ENCODE peak calls at places on chromosomes 4 and X, in nine cellular contexts. One of them, this sample, is unnamed.

GRCh38 chrX:32788936-32789335 is 422.4 kb downstream of the DMD start:
- DNase-seq in NCI-H748 treated with DMSO at 0.1 percent for 48 hours: no peak
- DNase-seq in Right ventricle myocardium inferior: no peak
- DNase-seq in activated CD4-positive, CD25-positive, alpha-beta regulatory T cell treated with anti-CD3 and anti-CD28 coated beads, Interleukin-2, amount 50 U/mL, for 72 hours: no peak
- DNase-seq in endothelial cell: no peak
- DNase-seq in stimulated activated CD8-positive, alpha-beta memory T cell treated with anti-CD3 and anti-CD28 coated beads, Interleukin-4, amount 100 ng/mL, for 4 hours: no peak
- DNase-seq in SW480: no peak
- DNase-seq in cardiac fibroblast: no peak
- DNase-seq in SK-MEL-5: peak
- DNase-seq in this sample: no peak

GRCh38 chr4:38306482-38307071 is 346.4 kb downstream of the PTTG2 start:
- DNase-seq in SK-MEL-5: no peak
- DNase-seq in NCI-H748 treated with DMSO at 0.1 percent for 48 hours: no peak
- DNase-seq in endothelial cell: no peak
- DNase-seq in cardiac fibroblast: no peak
- DNase-seq in stimulated activated CD8-positive, alpha-beta memory T cell treated with anti-CD3 and anti-CD28 coated beads, Interleukin-4, amount 100 ng/mL, for 4 hours: no peak
- DNase-seq in SW480: no peak
- DNase-seq in Right ventricle myocardium inferior: no peak
- DNase-seq in activated CD4-positive, CD25-positive, alpha-beta regulatory T cell treated with anti-CD3 and anti-CD28 coated beads, Interleukin-2, amount 50 U/mL, for 72 hours: no peak
- DNase-seq in this sample: no peak

GRCh38 chr4:40333921-40334352 is 1.2 kb upstream of the CHRNA9 start:
- DNase-seq in SW480: peak
- DNase-seq in cardiac fibroblast: peak
- DNase-seq in NCI-H748 treated with DMSO at 0.1 percent for 48 hours: peak
- DNase-seq in stimulated activated CD8-positive, alpha-beta memory T cell treated with anti-CD3 and anti-CD28 coated beads, Interleukin-4, amount 100 ng/mL, for 4 hours: no peak
- DNase-seq in Right ventricle myocardium inferior: no peak
- DNase-seq in SK-MEL-5: peak
- DNase-seq in endothelial cell: no peak
- DNase-seq in activated CD4-positive, CD25-positive, alpha-beta regulatory T cell treated with anti-CD3 and anti-CD28 coated beads, Interleukin-2, amount 50 U/mL, for 72 hours: no peak
- DNase-seq in this sample: no peak

GRCh38 chrX:32673193-32673592 is 538.2 kb downstream of the DMD start:
- DNase-seq in SW480: peak
- DNase-seq in cardiac fibroblast: peak
- DNase-seq in Right ventricle myocardium inferior: no peak
- DNase-seq in SK-MEL-5: peak
- DNase-seq in endothelial cell: no peak
- DNase-seq in stimulated activated CD8-positive, alpha-beta memory T cell treated with anti-CD3 and anti-CD28 coated beads, Interleukin-4, amount 100 ng/mL, for 4 hours: no peak
- DNase-seq in NCI-H748 treated with DMSO at 0.1 percent for 48 hours: no peak
- DNase-seq in activated CD4-positive, CD25-positive, alpha-beta regulatory T cell treated with anti-CD3 and anti-CD28 coated beads, Interleukin-2, amount 50 U/mL, for 72 hours: no peak
- DNase-seq in this sample: no peak

GRCh38 chrX:24890677-24891076 is 125.1 kb downstream of the ARX start:
- DNase-seq in SW480: peak
- DNase-seq in endothelial cell: no peak
- DNase-seq in SK-MEL-5: peak
- DNase-seq in activated CD4-positive, CD25-positive, alpha-beta regulatory T cell treated with anti-CD3 and anti-CD28 coated beads, Interleukin-2, amount 50 U/mL, for 72 hours: no peak
- DNase-seq in Right ventricle myocardium inferior: no peak
- DNase-seq in NCI-H748 treated with DMSO at 0.1 percent for 48 hours: peak
- DNase-seq in cardiac fibroblast: no peak
- DNase-seq in stimulated activated CD8-positive, alpha-beta memory T cell treated with anti-CD3 and anti-CD28 coated beads, Interleukin-4, amount 100 ng/mL, for 4 hours: no peak
- DNase-seq in this sample: peak

GRCh38 chr4:81375745-81376144 is 96.0 kb downstream of the RASGEF1B start:
- DNase-seq in Right ventricle myocardium inferior: no peak
- DNase-seq in SK-MEL-5: no peak
- DNase-seq in NCI-H748 treated with DMSO at 0.1 percent for 48 hours: no peak
- DNase-seq in SW480: no peak
- DNase-seq in activated CD4-positive, CD25-positive, alpha-beta regulatory T cell treated with anti-CD3 and anti-CD28 coated beads, Interleukin-2, amount 50 U/mL, for 72 hours: no peak
- DNase-seq in endothelial cell: no peak
- DNase-seq in stimulated activated CD8-positive, alpha-beta memory T cell treated with anti-CD3 and anti-CD28 coated beads, Interleukin-4, amount 100 ng/mL, for 4 hours: no peak
- DNase-seq in cardiac fibroblast: no peak
- DNase-seq in this sample: no peak

GRCh38 chrX:11239230-11239629 is 54.0 kb upstream of the AMELX start:
- DNase-seq in NCI-H748 treated with DMSO at 0.1 percent for 48 hours: peak
- DNase-seq in stimulated activated CD8-positive, alpha-beta memory T cell treated with anti-CD3 and anti-CD28 coated beads, Interleukin-4, amount 100 ng/mL, for 4 hours: no peak
- DNase-seq in SK-MEL-5: no peak
- DNase-seq in cardiac fibroblast: peak
- DNase-seq in Right ventricle myocardium inferior: no peak
- DNase-seq in SW480: peak
- DNase-seq in activated CD4-positive, CD25-positive, alpha-beta regulatory T cell treated with anti-CD3 and anti-CD28 coated beads, Interleukin-2, amount 50 U/mL, for 72 hours: no peak
- DNase-seq in endothelial cell: no peak
- DNase-seq in this sample: no peak

GRCh38 chrX:134443020-134443419 is 16.9 kb upstream of the HPRT1 start:
- DNase-seq in activated CD4-positive, CD25-positive, alpha-beta regulatory T cell treated with anti-CD3 and anti-CD28 coated beads, Interleukin-2, amount 50 U/mL, for 72 hours: no peak
- DNase-seq in endothelial cell: no peak
- DNase-seq in stimulated activated CD8-positive, alpha-beta memory T cell treated with anti-CD3 and anti-CD28 coated beads, Interleukin-4, amount 100 ng/mL, for 4 hours: no peak
- DNase-seq in SW480: no peak
- DNase-seq in NCI-H748 treated with DMSO at 0.1 percent for 48 hours: no peak
- DNase-seq in Right ventricle myocardium inferior: no peak
- DNase-seq in cardiac fibroblast: no peak
- DNase-seq in SK-MEL-5: no peak
- DNase-seq in this sample: no peak

GRCh38 chr4:78545275-78546246 is 6.0 kb upstream of the ANXA3 start:
- DNase-seq in activated CD4-positive, CD25-positive, alpha-beta regulatory T cell treated with anti-CD3 and anti-CD28 coated beads, Interleukin-2, amount 50 U/mL, for 72 hours: no peak
- DNase-seq in Right ventricle myocardium inferior: no peak
- DNase-seq in NCI-H748 treated with DMSO at 0.1 percent for 48 hours: no peak
- DNase-seq in cardiac fibroblast: peak
- DNase-seq in stimulated activated CD8-positive, alpha-beta memory T cell treated with anti-CD3 and anti-CD28 coated beads, Interleukin-4, amount 100 ng/mL, for 4 hours: no peak
- DNase-seq in SW480: no peak
- DNase-seq in SK-MEL-5: peak
- DNase-seq in endothelial cell: no peak
- DNase-seq in this sample: no peak

GRCh38 chr4:41517121-41517520 is 20.8 kb upstream of the LIMCH1 start:
- DNase-seq in SW480: no peak
- DNase-seq in endothelial cell: no peak
- DNase-seq in stimulated activated CD8-positive, alpha-beta memory T cell treated with anti-CD3 and anti-CD28 coated beads, Interleukin-4, amount 100 ng/mL, for 4 hours: no peak
- DNase-seq in activated CD4-positive, CD25-positive, alpha-beta regulatory T cell treated with anti-CD3 and anti-CD28 coated beads, Interleukin-2, amount 50 U/mL, for 72 hours: no peak
- DNase-seq in cardiac fibroblast: no peak
- DNase-seq in NCI-H748 treated with DMSO at 0.1 percent for 48 hours: no peak
- DNase-seq in SK-MEL-5: no peak
- DNase-seq in Right ventricle myocardium inferior: no peak
- DNase-seq in this sample: no peak

GRCh38 chr4:170015285-170015684 is 10.9 kb downstream of the MFAP3L start:
- DNase-seq in SK-MEL-5: no peak
- DNase-seq in SW480: no peak
- DNase-seq in stimulated activated CD8-positive, alpha-beta memory T cell treated with anti-CD3 and anti-CD28 coated beads, Interleukin-4, amount 100 ng/mL, for 4 hours: no peak
- DNase-seq in Right ventricle myocardium inferior: no peak
- DNase-seq in endothelial cell: no peak
- DNase-seq in cardiac fibroblast: no peak
- DNase-seq in NCI-H748 treated with DMSO at 0.1 percent for 48 hours: no peak
- DNase-seq in activated CD4-positive, CD25-positive, alpha-beta regulatory T cell treated with anti-CD3 and anti-CD28 coated beads, Interleukin-2, amount 50 U/mL, for 72 hours: no peak
- DNase-seq in this sample: no peak

GRCh38 chrX:105191878-105192277 is 28.6 kb downstream of the TEX13A start:
- DNase-seq in stimulated activated CD8-positive, alpha-beta memory T cell treated with anti-CD3 and anti-CD28 coated beads, Interleukin-4, amount 100 ng/mL, for 4 hours: no peak
- DNase-seq in activated CD4-positive, CD25-positive, alpha-beta regulatory T cell treated with anti-CD3 and anti-CD28 coated beads, Interleukin-2, amount 50 U/mL, for 72 hours: no peak
- DNase-seq in SK-MEL-5: peak
- DNase-seq in cardiac fibroblast: peak
- DNase-seq in endothelial cell: peak
- DNase-seq in Right ventricle myocardium inferior: no peak
- DNase-seq in SW480: peak
- DNase-seq in NCI-H748 treated with DMSO at 0.1 percent for 48 hours: no peak
- DNase-seq in this sample: no peak

GRCh38 chr4:58225460-58225859 is 1115.3 kb upstream of the IGFBP7 start:
- DNase-seq in SW480: no peak
- DNase-seq in stimulated activated CD8-positive, alpha-beta memory T cell treated with anti-CD3 and anti-CD28 coated beads, Interleukin-4, amount 100 ng/mL, for 4 hours: no peak
- DNase-seq in Right ventricle myocardium inferior: no peak
- DNase-seq in activated CD4-positive, CD25-positive, alpha-beta regulatory T cell treated with anti-CD3 and anti-CD28 coated beads, Interleukin-2, amount 50 U/mL, for 72 hours: no peak
- DNase-seq in endothelial cell: no peak
- DNase-seq in NCI-H748 treated with DMSO at 0.1 percent for 48 hours: no peak
- DNase-seq in SK-MEL-5: peak
- DNase-seq in cardiac fibroblast: no peak
- DNase-seq in this sample: no peak

GRCh38 chr4:169716677-169717076 is 41.1 kb downstream of the HPF1 start:
- DNase-seq in cardiac fibroblast: peak
- DNase-seq in SW480: no peak
- DNase-seq in stimulated activated CD8-positive, alpha-beta memory T cell treated with anti-CD3 and anti-CD28 coated beads, Interleukin-4, amount 100 ng/mL, for 4 hours: no peak
- DNase-seq in Right ventricle myocardium inferior: no peak
- DNase-seq in endothelial cell: no peak
- DNase-seq in activated CD4-positive, CD25-positive, alpha-beta regulatory T cell treated with anti-CD3 and anti-CD28 coated beads, Interleukin-2, amount 50 U/mL, for 72 hours: no peak
- DNase-seq in NCI-H748 treated with DMSO at 0.1 percent for 48 hours: no peak
- DNase-seq in SK-MEL-5: no peak
- DNase-seq in this sample: no peak